ENCODE peak calls at places on chromosomes 16 and 17, in four cellular contexts. A is EL, G is NCI-H187, P is dermis microvascular lymphatic vessel endothelial cell. R is an unnamed sample.

GRCh38 chr17:50611639-50612038 is 23.0 kb upstream of the ABCC3 start:
- DNase-seq in A (no peak), G (no peak), P (no peak), R (no peak)

GRCh38 chr16:9787717-9788116 is 394.5 kb downstream of the GRIN2A start:
- DNase-seq in A (peak), G (no peak), P (no peak), R (no peak)

GRCh38 chr16:73337371-73337770 is 289.4 kb upstream of the ZFHX3 start:
- DNase-seq in P (no peak), A (no peak), G (no peak), R (no peak)

GRCh38 chr17:79803421-79803996 is 6.6 kb upstream of the CBX8 start:
- DNase-seq in G (no peak), A (no peak), P (no peak), R (no peak)

GRCh38 chr17:409848-410673 is 57.5 kb upstream of the RPH3AL start:
- DNase-seq in A (peak), P (peak), G (peak), R (peak)

GRCh38 chr16:23712976-23713375 is at the start of gene ERN2:
- DNase-seq in P (no peak), G (no peak), A (no peak), R (no peak)

GRCh38 chr16:13883881-13884280 is 36.1 kb upstream of the ERCC4 start:
- DNase-seq in A (no peak), G (no peak), P (no peak), R (no peak)

GRCh38 chr17:73819440-73820395 is 175.5 kb upstream of the SDK2 start:
- DNase-seq in P (no peak), G (no peak), A (no peak), R (no peak)

GRCh38 chr17:80265205-80266068 is 4.8 kb downstream of the RNF213 start:
- DNase-seq in P (no peak), A (no peak), G (no peak), R (no peak)

GRCh38 chr17:79617740-79618382 is 7.0 kb upstream of the RBFOX3 start:
- DNase-seq in P (no peak), G (no peak), A (no peak), R (no peak)

GRCh38 chr17:78986048-78986648 is 6.4 kb upstream of the LGALS3BP start:
- DNase-seq in P (peak), G (no peak), A (no peak), R (peak)

GRCh38 chr16:10937068-10937859 is 5.0 kb downstream of the DEXI start:
- DNase-seq in G (no peak), P (peak), A (no peak), R (no peak)

R was measured in pulmonary artery endothelial cell.